ENCODE peak calls at places on chromosomes 16 and 17, in six cellular contexts. H, F, J, C, R and Z are unnamed samples.
A peak's percentile ranks its signal among the peaks of the same experiment; 100 is the strongest.

GRCh38 chr17:63455417-63455816 is 9.3 kb upstream of the CYB561 start:
- DNase-seq in H (peak; percentile 86), F (no peak), J (no peak), C (no peak), R (no peak), Z (no peak)

GRCh38 chr16:88346680-88347505 is 35.9 kb upstream of the ZNF469 start:
- DNase-seq in H (no peak), F (no peak), J (no peak), C (no peak), R (peak; percentile 49), Z (no peak)

GRCh38 chr16:69861276-69862030 is 89.7 kb upstream of the CLEC18A start:
- DNase-seq in H (no peak), F (no peak), J (no peak), C (no peak), R (no peak), Z (no peak)

GRCh38 chr16:47492428-47493357 is 31.6 kb downstream of the PHKB start:
- DNase-seq in H (no peak), F (no peak), J (peak; percentile 93), C (no peak), R (peak; percentile 85), Z (no peak)

GRCh38 chr17:62941358-62941991 is 24.6 kb upstream of the TANC2 start:
- DNase-seq in H (no peak), F (no peak), J (no peak), C (no peak), R (no peak), Z (no peak)

GRCh38 chr17:58302919-58303551 is 22.3 kb upstream of the MPO start:
- DNase-seq in H (peak; percentile 31), F (no peak), J (no peak), C (no peak), R (peak; percentile 41), Z (peak; percentile 76)

GRCh38 chr16:57536306-57537193 is at the start of gene CCDC102A:
- DNase-seq in H (peak; percentile 86), F (no peak), J (peak; percentile 66), C (no peak), R (peak; percentile 87), Z (peak; percentile 88)

GRCh38 chr16:12541672-12542071 is 262.0 kb downstream of the CPPED1 start:
- DNase-seq in H (no peak), F (no peak), J (no peak), C (peak; percentile 23), R (no peak), Z (no peak)

GRCh38 chr16:69314534-69314933 is 3.4 kb downstream of the VPS4A start:
- DNase-seq in H (no peak), F (no peak), J (no peak), C (no peak), R (no peak), Z (no peak)

GRCh38 chr17:1998426-1998784 is 26.7 kb downstream of the RTN4RL1 start:
- DNase-seq in H (peak; percentile 61), F (peak; percentile 13), J (no peak), C (no peak), R (no peak), Z (no peak)

GRCh38 chr17:78313735-78314648 is 45.9 kb downstream of the SOCS3 start:
- DNase-seq in H (peak; percentile 95), F (peak; percentile 89), J (peak; percentile 69), C (peak; percentile 23), R (peak; percentile 97), Z (peak; percentile 89)

GRCh38 chr16:2973081-2973480 is 3.9 kb downstream of the PAQR4 start:
- DNase-seq in H (no peak), F (no peak), J (no peak), C (no peak), R (no peak), Z (no peak)

GRCh38 chr16:84672276-84673202 is 24.2 kb downstream of the KLHL36 start:
- DNase-seq in H (peak; percentile 82), F (peak; percentile 90), J (peak; percentile 84), C (peak; percentile 60), R (peak; percentile 84), Z (peak; percentile 93)

GRCh38 chr17:51660266-51660665 is 399.9 kb downstream of the UTP18 start:
- DNase-seq in H (no peak), F (no peak), J (no peak), C (no peak), R (no peak), Z (no peak)

GRCh38 chr17:67700037-67700436 is 17.7 kb upstream of the NOL11 start:
- DNase-seq in H (no peak), F (no peak), J (no peak), C (no peak), R (no peak), Z (no peak)